ENCODE peak calls at places on chromosomes 11 and 22, in six cellular contexts. K is HFF-Myc, S is DND-41, U is LNCaP clone FGC, L is AG09309, M is Caco-2. B is an unnamed sample.

GRCh38 chr22:30841264-30841663 is 127.3 kb downstream of the MORC2 start:
- DNase-seq in K (no peak), S (no peak), U (no peak), L (no peak), M (no peak), B (no peak)

GRCh38 chr11:104946907-104947306 is 21.5 kb downstream of the CASP4 start:
- DNase-seq in K (no peak), S (peak; percentile 26), U (peak; percentile 10), L (no peak), M (peak; percentile 72), B (peak; percentile 18)

GRCh38 chr22:26462971-26463661 is 20.5 kb downstream of the HPS4 start:
- DNase-seq in K (no peak), S (no peak), U (no peak), L (no peak), M (no peak), B (no peak)

GRCh38 chr22:23000657-23001439 is 69.5 kb upstream of the GNAZ start:
- DNase-seq in K (no peak), S (no peak), U (no peak), L (no peak), M (no peak), B (no peak)

GRCh38 chr11:35237860-35238715 is 99.1 kb downstream of the CD44 start:
- DNase-seq in K (no peak), S (peak; percentile 59), U (no peak), L (no peak), M (peak; percentile 71), B (peak; percentile 69)

GRCh38 chr11:77347962-77348361 is 46.5 kb upstream of the GDPD4 start:
- DNase-seq in K (no peak), S (no peak), U (no peak), L (no peak), M (no peak), B (no peak)

GRCh38 chr11:27291302-27291889 is 71.6 kb downstream of the CCDC34 start:
- DNase-seq in K (no peak), S (peak; percentile 48), U (no peak), L (no peak), M (peak; percentile 21), B (no peak)

GRCh38 chr22:20061481-20061861 is 18.6 kb upstream of the DGCR8 start:
- DNase-seq in K (no peak), S (no peak), U (no peak), L (no peak), M (no peak), B (no peak)

GRCh38 chr11:125166347-125166841 is 1.8 kb downstream of the PKNOX2 start:
- DNase-seq in K (no peak), S (no peak), U (no peak), L (no peak), M (no peak), B (no peak)

GRCh38 chr11:14891143-14892035 is 642 bp downstream of the CYP2R1 start:
- DNase-seq in K (peak; percentile 65), S (peak; percentile 88), U (peak; percentile 74), L (peak; percentile 40), M (peak; percentile 94), B (peak; percentile 69)

GRCh38 chr22:42273855-42274451 is 3.5 kb upstream of the TCF20 start:
- DNase-seq in K (no peak), S (no peak), U (no peak), L (no peak), M (no peak), B (no peak)

GRCh38 chr11:12075822-12076821 is 34.3 kb upstream of the MICAL2 start:
- DNase-seq in K (peak; percentile 87), S (no peak), U (no peak), L (peak; percentile 99), M (peak; percentile 24), B (no peak)

DNA sequence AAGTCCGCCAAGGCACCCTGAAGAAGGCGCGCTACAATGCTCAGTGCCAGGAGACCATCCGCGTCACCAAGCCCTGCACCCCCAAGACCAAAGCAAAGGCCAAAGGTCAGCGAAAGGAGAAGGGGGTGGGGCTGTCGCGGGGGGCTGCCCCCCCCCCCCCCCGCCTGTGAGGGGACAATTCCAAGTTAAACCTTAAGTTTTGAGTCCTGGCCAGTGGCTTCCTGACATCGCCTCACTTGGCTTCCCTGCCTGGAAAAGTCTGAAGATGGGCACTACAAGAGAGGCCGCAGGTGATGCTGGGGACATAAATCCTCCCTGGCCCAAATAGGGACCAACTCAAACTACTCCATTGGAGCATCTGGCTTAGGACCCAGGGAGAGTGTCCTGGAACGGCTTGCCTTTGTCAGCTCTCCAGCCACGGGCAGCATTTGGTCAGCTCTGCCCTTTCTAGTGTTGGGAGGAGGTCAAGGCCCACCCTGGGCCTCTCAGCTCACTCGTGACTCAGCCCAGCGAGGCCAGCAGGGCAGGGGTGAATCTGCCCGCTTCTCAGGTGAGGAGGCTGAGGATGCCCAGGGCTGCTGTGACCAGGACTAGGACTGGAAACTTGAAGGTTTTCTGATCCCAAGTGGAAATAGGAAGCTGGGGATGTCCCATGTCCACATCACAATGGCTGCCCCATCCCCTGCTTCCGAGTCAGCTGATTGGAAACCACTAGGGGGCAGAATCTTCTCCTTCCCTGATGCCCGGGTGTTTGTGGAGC is 1.4 kb downstream of the MDK start:
- DNase-seq in K (no peak), S (no peak), U (no peak), L (no peak), M (peak; percentile 49), B (no peak)
- TF ChIP-seq CTCF in K (peak; percentile 66), S (peak; percentile 34), U (peak; percentile 62), L (peak; percentile 76), M (peak; percentile 29), B (peak; percentile 34)

GRCh38 chr11:61694971-61695706 is 14.9 kb downstream of the DAGLA start:
- DNase-seq in K (no peak), S (no peak), U (peak; percentile 86), L (no peak), M (peak; percentile 73), B (no peak)
- H3K4me3 ChIP-seq in K (no peak overlapping the region), S (no peak overlapping the region), U (peak overlapping the region; percentile 40), L (no peak overlapping the region), M (no peak overlapping the region), B (no peak overlapping the region)

GRCh38 chr11:23554002-23554401 is 693.7 kb upstream of the CCDC179 start:
- DNase-seq in K (no peak), S (no peak), U (no peak), L (no peak), M (no peak), B (no peak)
- TF ChIP-seq CTCF in K (no peak), S (no peak), U (no peak), L (no peak), M (peak; percentile 18), B (no peak)

GRCh38 chr11:18706330-18707243 is 8.0 kb downstream of the TMEM86A start:
- DNase-seq in K (no peak), S (no peak), U (no peak), L (no peak), M (peak; percentile 34), B (peak; percentile 21)
- H3K4me3 ChIP-seq in K (peak overlapping the region; percentile 15), S (no peak overlapping the region), U (no peak overlapping the region), L (peak overlapping the region; percentile 4), M (peak overlapping the region; percentile 64), B (peak overlapping the region; percentile 45)

GRCh38 chr11:108802492-108802891 is 137.6 kb downstream of the DDX10 start:
- DNase-seq in K (no peak), S (no peak), U (no peak), L (no peak), M (no peak), B (no peak)
- TF ChIP-seq CTCF in K (no peak), S (no peak), U (no peak), L (no peak), M (no peak), B (no peak)

GRCh38 chr11:111395749-111396148 is 16.7 kb upstream of the POU2AF1 start:
- DNase-seq in K (no peak), S (no peak), U (no peak), L (no peak), M (no peak), B (no peak)
- H3K4me3 ChIP-seq in K (no peak overlapping the region), S (no peak overlapping the region), U (no peak overlapping the region), L (no peak overlapping the region), M (no peak overlapping the region), B (no peak overlapping the region)

GRCh38 chr11:31641477-31642062 is 132.0 kb downstream of the ELP4 start:
- DNase-seq in K (no peak), S (no peak), U (no peak), L (no peak), M (peak; percentile 51), B (no peak)
- TF ChIP-seq CTCF in K (peak; percentile 60), S (peak; percentile 60), U (peak; percentile 71), L (peak; percentile 63), M (peak; percentile 60), B (peak; percentile 61)

DNA sequence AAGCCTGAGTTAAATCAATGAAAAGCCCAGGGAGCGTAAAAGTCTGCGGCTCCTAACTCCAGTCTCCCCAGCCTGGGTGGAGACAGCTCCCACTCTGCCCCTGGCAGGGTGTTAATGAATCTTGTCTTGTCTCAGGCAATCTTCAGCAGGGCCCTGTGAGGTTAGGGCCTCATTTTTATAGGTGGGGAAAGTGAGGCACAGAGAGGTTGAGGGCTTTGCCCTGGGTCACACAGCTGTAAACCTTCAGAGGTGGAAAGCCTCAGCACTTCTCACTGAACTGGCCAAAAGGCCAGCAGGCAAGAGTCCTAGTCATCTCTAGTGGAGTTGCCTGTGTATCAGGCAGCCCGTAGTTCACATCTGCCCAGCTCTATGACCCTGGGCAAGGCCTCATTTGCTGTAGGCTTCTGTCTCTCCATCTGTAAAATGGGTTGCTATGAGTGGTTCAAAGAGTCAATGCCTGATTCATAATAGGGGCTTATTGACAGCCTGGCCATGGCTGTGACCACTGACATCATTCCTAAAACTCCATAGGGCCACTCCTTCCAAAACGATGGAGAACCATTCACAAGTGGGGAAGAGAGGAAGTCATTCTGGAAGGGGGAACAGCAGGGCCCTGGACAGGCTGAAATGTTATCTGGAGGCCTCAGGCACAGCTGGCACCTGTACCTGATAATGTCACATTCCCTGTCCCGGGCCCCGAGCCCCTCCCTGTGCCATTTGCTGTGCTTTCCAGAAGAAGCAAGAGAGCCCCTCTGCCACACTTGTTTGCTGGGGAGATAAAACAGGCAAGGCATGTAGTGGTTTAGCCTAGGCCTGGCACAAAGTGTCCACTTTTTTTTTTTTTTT is 6.0 kb downstream of the CBX7 start:
- DNase-seq in K (no peak), S (no peak), U (no peak), L (no peak), M (no peak), B (no peak)
- H3K4me3 ChIP-seq in K (peak overlapping the region; percentile 80), S (peak overlapping the region; percentile 55), U (no peak overlapping the region), L (no peak overlapping the region), M (peak overlapping the region; percentile 50), B (peak overlapping the region; percentile 55)

GRCh38 chr11:68583047-68583446 is 101.3 kb upstream of the GAL start:
- DNase-seq in K (no peak), S (no peak), U (no peak), L (peak; percentile 20), M (no peak), B (no peak)

GRCh38 chr11:68584991-68585524 is 99.3 kb upstream of the GAL start:
- DNase-seq in K (no peak), S (no peak), U (no peak), L (no peak), M (no peak), B (no peak)

GRCh38 chr11:68581901-68582300 is 102.4 kb upstream of the GAL start:
- DNase-seq in K (no peak), S (no peak), U (no peak), L (no peak), M (no peak), B (no peak)

GRCh38 chr11:68582416-68583046 is 101.8 kb upstream of the GAL start:
- DNase-seq in K (no peak), S (no peak), U (no peak), L (no peak), M (no peak), B (no peak)

DNA sequence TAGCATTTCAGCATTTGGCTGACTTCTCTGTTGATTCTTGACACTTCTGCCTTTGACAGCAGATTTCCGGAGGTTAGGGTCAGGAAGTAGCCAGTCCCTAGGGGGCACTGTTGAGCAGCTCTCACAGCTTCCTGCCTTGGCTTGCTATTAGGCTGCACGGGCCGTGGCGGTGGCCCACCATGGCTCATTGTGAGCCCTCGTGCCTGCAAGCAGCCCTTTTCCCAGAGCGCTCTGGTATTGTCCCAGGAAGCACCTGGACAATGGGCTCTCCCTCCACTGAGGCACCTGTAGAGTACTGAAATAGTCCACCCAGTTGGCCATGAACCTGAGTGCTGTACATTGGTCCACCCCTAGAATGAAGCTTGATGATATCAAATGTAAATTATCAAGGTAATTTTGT is 100.2 kb upstream of the GAL start:
- DNase-seq in K (peak; percentile 19), S (peak; percentile 64), U (no peak), L (no peak), M (peak; percentile 71), B (peak; percentile 13)
- TF ChIP-seq CTCF in K (peak; percentile 77), S (peak; percentile 83), U (peak; percentile 60), L (peak; percentile 60), M (peak; percentile 81), B (peak; percentile 87)